ENCODE peak calls at places on chromosomes 2 and 18, in nine cellular contexts. I is tibial artery, Y is uterus, N is psoas muscle, V is transverse colon, M is cardiac muscle cell, S is MM.1S, X is dorsolateral prefrontal cortex, D is mammary epithelial cell. G is an unnamed sample. For H3K27me3, the result is how much of the 10 kb centered on the place peaks cover.

GRCh38 chr2:176592230-176592629 is 323.0 kb downstream of the MTX2 start:
- DNase-seq in I (no peak), Y (no peak), N (no peak), V (no peak), M (no peak), S (no peak), X (no peak), D (no peak), G (no peak)

GRCh38 chr2:219448776-219449476 is 14.3 kb downstream of the SPEG start:
- DNase-seq in I (no peak), Y (no peak), N (peak), V (no peak), M (no peak), S (no peak), X (no peak), D (no peak), G (no peak)

GRCh38 chr18:79606621-79607331 is 72.8 kb upstream of the CTDP1 start:
- DNase-seq in I (no peak), Y (peak), N (peak), V (peak), M (no peak), S (no peak), X (peak), D (no peak), G (no peak)

GRCh38 chr2:98822301-98823164 is 91.6 kb upstream of the MGAT4A start:
- DNase-seq in I (peak), Y (no peak), N (peak), V (no peak), M (no peak), S (no peak), X (no peak), D (no peak), G (peak)

GRCh38 chr2:29475446-29476006 is 360.3 kb downstream of the CLIP4 start:
- DNase-seq in I (no peak), Y (no peak), N (no peak), V (no peak), M (no peak), S (no peak), X (no peak), D (no peak), G (no peak)

GRCh38 chr2:134736167-134736885 is 17.5 kb upstream of the TMEM163 start:
- DNase-seq in I (no peak), Y (no peak), N (no peak), V (no peak), M (peak), S (no peak), X (no peak), D (peak), G (no peak)

GRCh38 chr2:74291891-74292621 is 51.2 kb downstream of the SLC4A5 start:
- DNase-seq in I (no peak), Y (no peak), N (no peak), V (no peak), M (no peak), S (no peak), X (no peak), D (no peak), G (no peak)

GRCh38 chr2:119826370-119826961 is 66.7 kb downstream of the PTPN4 start:
- DNase-seq in I (no peak), Y (no peak), N (no peak), V (peak), M (peak), S (peak), X (no peak), D (no peak), G (peak)

GRCh38 chr18:39558658-39559057 is 1993.1 kb upstream of the CELF4 start:
- DNase-seq in I (no peak), Y (no peak), N (no peak), V (no peak), M (no peak), S (no peak), X (no peak), D (peak), G (no peak)

GRCh38 chr2:221573430-221574230 is 1.5 kb upstream of the EPHA4 start:
- DNase-seq in I (peak), Y (peak), N (peak), V (peak), M (peak), S (peak), X (peak), D (peak), G (peak)

GRCh38 chr18:77146249-77147080 is 13.9 kb upstream of the MBP start:
- DNase-seq in I (no peak), Y (no peak), N (no peak), V (no peak), M (no peak), S (no peak), X (no peak), D (peak), G (no peak)

GRCh38 chr2:103788875-103789715 is 1027.3 kb downstream of the TMEM182 start:
- DNase-seq in I (no peak), Y (no peak), N (no peak), V (no peak), M (no peak), S (no peak), X (no peak), D (no peak), G (no peak)

GRCh38 chr18:5422626-5423025 is 121.2 kb downstream of the EPB41L3 start:
- DNase-seq in I (no peak), Y (no peak), N (no peak), V (no peak), M (no peak), S (no peak), X (no peak), D (no peak), G (no peak)

GRCh38 chr18:34647251-34647650 is 62.8 kb upstream of the DTNA start:
- DNase-seq in I (no peak), Y (no peak), N (no peak), V (no peak), M (no peak), S (no peak), X (no peak), D (no peak), G (no peak)

GRCh38 chr2:45007356-45007755 is 1.9 kb downstream of the SIX2 start:
- DNase-seq in I (no peak), Y (no peak), N (no peak), V (no peak), M (no peak), S (no peak), X (no peak), D (no peak), G (no peak)

GRCh38 chr2:27705851-27706622 is 42.3 kb downstream of the SLC4A1AP start:
- DNase-seq in I (peak), Y (peak), N (peak), V (peak), M (peak), S (no peak), X (no peak), D (peak), G (no peak)
- H3K27ac ChIP-seq in I (peak), Y (peak), N (peak), V (peak), M (no peak), S (no peak), X (no peak), D (peak), G (no peak)

DNA sequence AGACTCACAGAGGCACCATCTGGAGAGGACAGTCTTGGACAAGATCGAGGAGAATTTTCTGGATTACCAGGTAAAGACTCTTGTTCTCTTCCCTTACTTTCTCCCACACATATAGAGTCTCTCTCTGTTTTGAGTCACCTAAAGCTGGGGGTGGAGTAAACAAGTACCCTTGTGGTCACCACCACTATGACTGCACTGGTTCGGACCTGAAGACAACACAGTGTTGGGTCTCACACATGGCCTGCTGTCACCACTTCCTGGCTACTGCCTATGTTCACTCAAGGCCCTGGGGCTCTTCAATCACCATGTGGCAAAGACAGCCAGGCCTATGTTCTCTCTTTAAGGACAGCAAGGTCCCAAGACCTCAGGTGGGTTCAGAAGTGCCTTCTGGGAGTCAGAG is 253.3 kb upstream of the VRK2 start:
- DNase-seq in I (no peak), Y (no peak), N (no peak), V (no peak), M (no peak), S (no peak), X (no peak), D (no peak), G (no peak)
- H3K4me3 ChIP-seq in I (no peak), Y (no peak), N (no peak), V (no peak), M (no peak), S (no peak), X (no peak), D (no peak), G (no peak)

DNA sequence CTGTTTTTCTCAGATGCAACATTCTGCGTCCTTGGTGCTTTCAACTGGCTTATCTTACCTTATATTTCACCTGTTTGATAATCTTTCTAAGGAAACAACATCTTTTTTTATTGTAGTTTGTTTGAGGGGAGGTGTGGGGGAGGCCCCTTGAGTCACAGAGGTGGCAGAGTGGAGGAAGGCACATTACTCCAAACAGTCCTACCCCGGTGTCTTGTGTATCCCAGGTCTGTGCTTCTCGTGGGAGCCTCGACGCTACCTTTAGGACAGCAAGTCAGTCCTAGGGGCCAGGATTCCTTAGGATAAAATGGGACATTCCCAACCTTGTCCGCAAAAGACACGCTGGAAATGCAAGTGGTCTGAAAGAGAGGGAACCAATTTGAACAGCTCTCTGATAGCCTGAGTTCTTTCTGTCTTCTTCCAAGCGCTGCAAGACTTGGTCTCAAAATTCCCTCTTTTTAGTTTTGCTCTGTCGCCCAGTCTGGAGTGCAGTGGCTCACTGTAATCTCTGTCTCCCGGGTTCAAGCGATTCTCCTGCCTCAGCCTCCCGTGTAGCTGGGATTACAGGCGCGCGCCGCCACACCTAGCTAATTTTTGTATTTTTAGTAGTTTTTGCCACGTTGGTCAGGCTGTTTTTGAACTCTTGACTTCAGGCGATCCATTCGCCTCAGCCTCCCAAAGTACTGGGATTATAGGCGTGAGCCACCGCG is 4.0 kb downstream of the GATA6 start:
- DNase-seq in I (no peak), Y (no peak), N (no peak), V (no peak), M (no peak), S (no peak), X (no peak), D (no peak), G (no peak)
- H3K27me3 ChIP-seq in I (under half), Y (under half), N (under half), V (half or more), M (under half), S (under half), X (half or more), D (under half), G (under half)

GRCh38 chr2:69291004-69291650 is 95.9 kb downstream of the GFPT1 start:
- DNase-seq in I (no peak), Y (peak), N (no peak), V (no peak), M (peak), S (no peak), X (no peak), D (no peak), G (no peak)
- H3K27ac ChIP-seq in I (no peak), Y (peak), N (no peak), V (peak), M (no peak), S (no peak), X (no peak), D (no peak), G (no peak)

GRCh38 chr2:111231532-111232252 is 111.0 kb downstream of the BCL2L11 start:
- DNase-seq in I (no peak), Y (no peak), N (no peak), V (no peak), M (no peak), S (no peak), X (no peak), D (no peak), G (no peak)

GRCh38 chr2:111227716-111228141 is 107.0 kb downstream of the BCL2L11 start:
- DNase-seq in I (no peak), Y (no peak), N (no peak), V (no peak), M (peak), S (no peak), X (no peak), D (no peak), G (no peak)

GRCh38 chr2:111222204-111222866 is 101.6 kb downstream of the BCL2L11 start:
- DNase-seq in I (no peak), Y (no peak), N (no peak), V (no peak), M (no peak), S (no peak), X (no peak), D (no peak), G (no peak)

GRCh38 chr2:111225871-111226270 is 105.2 kb downstream of the BCL2L11 start:
- DNase-seq in I (no peak), Y (no peak), N (no peak), V (no peak), M (no peak), S (no peak), X (no peak), D (peak), G (no peak)

GRCh38 chr2:111226797-111227700 is 106.3 kb downstream of the BCL2L11 start:
- DNase-seq in I (no peak), Y (no peak), N (no peak), V (no peak), M (peak), S (no peak), X (no peak), D (no peak), G (no peak)
- H3K4me3 ChIP-seq in I (no peak), Y (no peak), N (no peak), V (no peak), M (no peak), S (no peak), X (no peak), D (no peak), G (no peak)

GRCh38 chr2:236160366-236161081 is 7.7 kb downstream of the GBX2 start:
- DNase-seq in I (no peak), Y (no peak), N (no peak), V (no peak), M (no peak), S (no peak), X (no peak), D (no peak), G (no peak)

GRCh38 chr2:236157366-236157765 is 10.8 kb downstream of the GBX2 start:
- DNase-seq in I (no peak), Y (no peak), N (no peak), V (no peak), M (peak), S (no peak), X (no peak), D (no peak), G (no peak)

GRCh38 chr2:236159778-236160170 is 8.4 kb downstream of the GBX2 start:
- DNase-seq in I (no peak), Y (no peak), N (no peak), V (no peak), M (no peak), S (no peak), X (no peak), D (no peak), G (no peak)

GRCh38 chr2:236157815-236158498 is 10.2 kb downstream of the GBX2 start:
- DNase-seq in I (no peak), Y (no peak), N (no peak), V (no peak), M (no peak), S (no peak), X (no peak), D (no peak), G (no peak)

DNA sequence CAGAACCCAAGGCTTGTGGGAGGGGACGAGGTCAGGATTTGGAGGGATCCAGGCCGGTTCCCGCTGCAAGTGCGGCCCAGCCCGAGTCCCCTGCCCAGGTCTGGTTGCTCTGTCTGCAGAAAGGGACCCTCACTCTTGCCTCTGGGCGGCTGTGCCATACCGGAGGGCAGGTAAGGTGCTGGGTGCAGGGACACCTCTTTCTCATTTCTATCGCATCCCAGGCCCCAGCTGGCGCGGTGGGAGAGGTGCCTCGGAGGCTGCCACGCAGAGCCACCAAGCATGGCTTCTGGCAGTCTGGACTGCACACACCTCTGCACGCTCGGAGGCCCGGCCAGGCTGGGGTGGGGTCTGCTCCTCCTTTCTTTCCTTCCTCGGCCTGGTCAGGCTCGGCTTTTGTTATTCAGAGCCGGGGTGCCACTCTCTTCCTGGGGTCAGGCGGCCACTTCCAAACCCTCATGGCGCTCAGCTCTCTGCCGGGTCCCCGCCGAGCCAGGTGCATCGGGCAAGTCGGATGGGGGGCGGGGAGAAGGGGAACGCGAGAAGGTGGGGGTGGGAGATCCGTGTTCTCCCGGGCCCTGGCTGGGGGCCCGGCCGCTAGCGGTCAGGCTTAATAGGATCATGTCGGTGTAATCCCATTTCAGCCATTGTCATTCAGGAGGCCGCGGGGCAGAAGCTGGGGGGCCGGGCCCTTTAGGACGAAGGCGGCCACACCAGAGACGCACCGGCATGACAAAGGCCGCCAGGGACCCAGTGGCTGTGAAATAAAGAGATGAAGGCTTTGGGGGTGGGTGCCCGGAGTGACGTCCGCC is 9.0 kb downstream of the GBX2 start:
- DNase-seq in I (no peak), Y (no peak), N (no peak), V (no peak), M (no peak), S (no peak), X (no peak), D (no peak), G (no peak)
- H3K27me3 ChIP-seq in I (under half), Y (under half), N (under half), V (half or more), M (half or more), S (under half), X (under half), D (under half), G (under half)

GRCh38 chr2:64637931-64638330 is 15.8 kb downstream of the SERTAD2 start:
- DNase-seq in I (no peak), Y (no peak), N (no peak), V (no peak), M (no peak), S (peak), X (no peak), D (peak), G (no peak)
- H3K27ac ChIP-seq in I (no peak), Y (no peak), N (peak), V (peak), M (peak), S (peak), X (no peak), D (peak), G (no peak)

DNA sequence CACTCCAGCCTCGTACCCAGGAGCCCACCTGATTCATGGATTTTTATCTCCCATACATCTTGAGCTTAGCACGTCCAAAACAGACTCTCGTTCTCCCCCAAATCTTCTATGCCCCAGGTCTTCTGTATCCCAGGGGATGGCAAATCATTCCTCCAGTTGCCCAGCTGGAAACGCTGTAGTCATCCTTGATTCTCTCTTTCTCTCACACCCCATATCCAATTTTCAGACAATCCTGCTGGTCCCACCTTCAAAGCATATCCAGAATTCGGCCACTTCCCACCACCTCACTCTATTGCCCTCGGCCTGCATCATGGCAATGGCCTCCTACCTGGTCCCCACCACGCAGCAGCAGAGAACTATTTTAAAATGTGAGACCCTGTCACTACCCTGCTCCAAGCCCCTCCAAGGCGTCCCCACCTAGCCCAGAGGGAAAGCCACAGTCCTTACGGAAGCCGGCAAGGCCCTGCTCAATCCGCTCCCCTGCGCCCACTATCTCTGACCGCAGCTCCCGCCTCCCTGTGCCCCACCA is 1.4 kb upstream of the GRHL1 start:
- DNase-seq in I (no peak), Y (no peak), N (no peak), V (no peak), M (no peak), S (no peak), X (no peak), D (no peak), G (no peak)
- H3K4me3 ChIP-seq in I (no peak), Y (no peak), N (peak), V (no peak), M (no peak), S (peak), X (no peak), D (no peak), G (no peak)

GRCh38 chr2:109032229-109032800 is 43.3 kb upstream of the EDAR start:
- DNase-seq in I (no peak), Y (no peak), N (no peak), V (no peak), M (no peak), S (no peak), X (no peak), D (no peak), G (no peak)

GRCh38 chr2:109030870-109031480 is 42.0 kb upstream of the EDAR start:
- DNase-seq in I (no peak), Y (no peak), N (no peak), V (no peak), M (no peak), S (no peak), X (no peak), D (no peak), G (no peak)

GRCh38 chr2:109029444-109030193 is 40.6 kb upstream of the EDAR start:
- DNase-seq in I (no peak), Y (no peak), N (no peak), V (no peak), M (peak), S (no peak), X (no peak), D (no peak), G (no peak)

GRCh38 chr2:109033171-109033570 is 44.2 kb upstream of the EDAR start:
- DNase-seq in I (no peak), Y (no peak), N (no peak), V (no peak), M (no peak), S (no peak), X (no peak), D (no peak), G (no peak)

GRCh38 chr2:109031481-109032228 is 42.6 kb upstream of the EDAR start:
- DNase-seq in I (no peak), Y (peak), N (peak), V (peak), M (peak), S (peak), X (no peak), D (peak), G (peak)
- H3K27me3 ChIP-seq in I (under half), Y (under half), N (under half), V (under half), M (under half), S (under half), X (under half), D (under half), G (under half)

GRCh38 chr2:124959582-124959981 is 934.5 kb downstream of the CNTNAP5 start:
- DNase-seq in I (no peak), Y (no peak), N (no peak), V (no peak), M (peak), S (no peak), X (no peak), D (no peak), G (no peak)

GRCh38 chr2:124953921-124954320 is 928.8 kb downstream of the CNTNAP5 start:
- DNase-seq in I (no peak), Y (no peak), N (no peak), V (no peak), M (no peak), S (no peak), X (no peak), D (no peak), G (no peak)
- H3K27ac ChIP-seq in I (no peak), Y (no peak), N (no peak), V (no peak), M (no peak), S (no peak), X (peak), D (no peak), G (no peak)